ENCODE peak calls at places on chromosomes 7 and 10, in eight cellular contexts. M, X, Y, D, U, V, J and F are unnamed samples.

GRCh38 chr7:10156972-10157371 is 816.7 kb upstream of the PHF14 start:
- DNase-seq in D (no peak), V (no peak), Y (no peak), M (peak), U (peak), X (no peak), J (no peak), F (no peak)

GRCh38 chr7:27194002-27194352 is 5.9 kb downstream of the HOXA13 start:
- DNase-seq in U (no peak), Y (no peak), V (no peak), M (no peak), J (no peak), X (no peak), D (no peak), F (no peak)

GRCh38 chr7:50953820-50954219 is 171.1 kb upstream of the GRB10 start:
- DNase-seq in Y (no peak), D (no peak), J (peak), V (no peak), M (peak), X (no peak), U (peak), F (no peak)

GRCh38 chr10:74988055-74988773 is 123.2 kb upstream of the SAMD8 start:
- DNase-seq in D (peak), Y (no peak), J (no peak), M (no peak), X (no peak), V (no peak), U (no peak), F (no peak)

GRCh38 chr10:25177093-25177753 is 2.4 kb downstream of the GPR158 start:
- DNase-seq in X (no peak), D (no peak), V (no peak), J (no peak), M (no peak), U (no peak), Y (no peak), F (no peak)

GRCh38 chr7:101125989-101126650 is 784 bp upstream of the SERPINE1 start:
- DNase-seq in Y (peak), J (no peak), U (peak), V (peak), M (peak), X (peak), D (peak), F (peak)

GRCh38 chr10:104349623-104350142 is 4.0 kb upstream of the CFAP58 start:
- DNase-seq in M (peak), J (no peak), X (no peak), V (peak), D (peak), U (no peak), Y (no peak), F (no peak)

GRCh38 chr10:6050801-6051445 is 11.2 kb downstream of the IL2RA start:
- DNase-seq in J (peak), D (peak), Y (peak), U (peak), X (peak), M (peak), V (peak), F (peak)

GRCh38 chr10:90857635-90858488 is at the start of gene HTR7:
- DNase-seq in X (peak), U (peak), M (peak), J (no peak), V (peak), D (peak), Y (peak), F (peak)

GRCh38 chr7:103695496-103695895 is 249.5 kb upstream of the SLC26A5 start:
- DNase-seq in M (no peak), U (no peak), Y (no peak), X (no peak), J (no peak), V (no peak), D (no peak), F (no peak)

GRCh38 chr7:36119005-36119711 is 33.9 kb upstream of the EEPD1 start:
- DNase-seq in V (peak), Y (no peak), D (peak), X (peak), J (peak), M (peak), U (peak), F (no peak)

GRCh38 chr7:116957874-116958273 is 4.6 kb downstream of the ST7 start:
- DNase-seq in D (no peak), U (no peak), X (no peak), J (no peak), M (no peak), Y (no peak), V (no peak), F (no peak)

GRCh38 chr7:91240546-91240945 is 23.7 kb upstream of the FZD1 start:
- DNase-seq in V (no peak), D (peak), U (no peak), M (no peak), X (no peak), J (no peak), Y (no peak), F (no peak)

GRCh38 chr10:127115086-127115485 is 81.3 kb downstream of the INSYN2A start:
- DNase-seq in M (no peak), Y (no peak), D (no peak), U (no peak), X (no peak), J (no peak), V (no peak), F (no peak)

GRCh38 chr7:148712610-148713330 is 14.1 kb downstream of the CUL1 start:
- DNase-seq in U (no peak), J (no peak), M (no peak), Y (no peak), V (no peak), X (no peak), D (peak), F (no peak)

GRCh38 chr10:127236266-127236665 is 39.9 kb upstream of the INSYN2A start:
- DNase-seq in M (no peak), V (no peak), Y (no peak), D (no peak), U (no peak), J (no peak), X (no peak), F (no peak)

GRCh38 chr7:98203261-98203963 is 7.8 kb upstream of the BHLHA15 start:
- DNase-seq in X (no peak), D (no peak), M (no peak), Y (no peak), V (no peak), J (no peak), U (no peak), F (no peak)

GRCh38 chr10:49056356-49056755 is 59.0 kb downstream of the VSTM4 start:
- DNase-seq in V (no peak), M (no peak), J (no peak), D (peak), Y (no peak), U (no peak), X (no peak), F (no peak)

GRCh38 chr10:33422779-33423520 is 88.5 kb upstream of the NRP1 start:
- DNase-seq in U (no peak), J (no peak), D (peak), V (no peak), X (no peak), Y (no peak), M (peak), F (no peak)

GRCh38 chr10:75191821-75192568 is 18.6 kb upstream of the VDAC2 start:
- DNase-seq in D (peak), V (peak), M (peak), Y (peak), X (peak), U (peak), J (no peak), F (peak)

DNA sequence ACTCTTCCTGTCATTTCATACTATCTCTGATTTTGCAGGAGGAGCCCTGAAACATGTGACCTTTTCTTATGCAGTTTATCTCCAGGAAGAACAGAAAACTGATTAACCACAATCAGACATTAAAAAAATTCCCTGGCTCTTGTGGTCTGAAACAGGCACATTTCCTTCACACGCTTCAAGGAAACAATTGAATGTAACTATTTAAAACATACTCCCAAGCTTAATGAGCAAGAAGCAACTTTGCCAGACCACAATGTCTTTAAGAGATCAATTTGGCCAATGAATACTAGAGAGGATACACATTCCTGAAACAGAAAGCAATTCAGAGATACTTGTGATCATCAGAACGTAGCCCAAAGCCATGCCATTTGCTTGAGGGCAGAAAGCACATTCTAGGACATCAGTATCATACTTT is 65.8 kb downstream of the PIP4K2A start:
- DNase-seq in J (no peak), X (no peak), M (no peak), V (no peak), D (peak), Y (no peak), U (no peak), F (no peak)
- H3K4me3 ChIP-seq in J (no peak), X (no peak), M (no peak), V (no peak), D (no peak), Y (no peak), U (no peak), F (no peak)

GRCh38 chr7:607938-608337 is 88.3 kb upstream of the PDGFA start:
- DNase-seq in U (no peak), V (no peak), D (no peak), Y (peak), X (no peak), J (no peak), M (no peak), F (peak)

GRCh38 chr7:608361-608760 is 88.7 kb upstream of the PDGFA start:
- DNase-seq in Y (peak), V (no peak), U (no peak), J (no peak), X (no peak), M (no peak), D (no peak), F (no peak)

GRCh38 chr7:604884-605531 is 85.4 kb upstream of the PDGFA start:
- DNase-seq in M (peak), J (no peak), U (no peak), Y (peak), D (no peak), X (peak), V (no peak), F (peak)

GRCh38 chr7:604038-604883 is 84.6 kb upstream of the PDGFA start:
- DNase-seq in D (no peak), M (peak), X (peak), V (peak), Y (peak), J (no peak), U (peak), F (peak)

GRCh38 chr7:605661-606450 is 86.2 kb upstream of the PDGFA start:
- DNase-seq in M (no peak), D (no peak), J (no peak), U (no peak), Y (peak), X (no peak), V (no peak), F (peak)
- H3K4me3 ChIP-seq in M (no peak), D (no peak), J (no peak), U (no peak), Y (no peak), X (no peak), V (no peak), F (no peak)

DNA sequence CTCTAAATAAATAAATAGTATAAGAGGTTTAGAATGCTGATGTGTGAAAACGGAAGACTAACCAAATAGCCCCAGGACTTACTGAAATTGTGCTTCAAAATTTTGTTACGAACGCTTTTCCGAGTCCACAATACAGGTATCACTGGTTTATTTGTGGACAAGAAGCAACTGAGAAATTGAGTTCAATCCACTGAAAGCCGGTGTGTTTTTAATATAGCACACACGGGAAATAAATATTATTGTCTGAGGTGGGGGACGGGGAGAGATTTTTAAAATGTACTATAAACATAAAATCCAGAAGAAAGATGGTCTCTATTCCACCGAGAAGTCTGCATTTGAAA is 598 bp downstream of the SLC16A12 start:
- DNase-seq in Y (no peak), X (no peak), U (no peak), D (no peak), J (no peak), V (no peak), M (no peak), F (no peak)
- H3K4me3 ChIP-seq in Y (no peak), X (peak), U (peak), D (no peak), J (peak), V (no peak), M (peak), F (no peak)

DNA sequence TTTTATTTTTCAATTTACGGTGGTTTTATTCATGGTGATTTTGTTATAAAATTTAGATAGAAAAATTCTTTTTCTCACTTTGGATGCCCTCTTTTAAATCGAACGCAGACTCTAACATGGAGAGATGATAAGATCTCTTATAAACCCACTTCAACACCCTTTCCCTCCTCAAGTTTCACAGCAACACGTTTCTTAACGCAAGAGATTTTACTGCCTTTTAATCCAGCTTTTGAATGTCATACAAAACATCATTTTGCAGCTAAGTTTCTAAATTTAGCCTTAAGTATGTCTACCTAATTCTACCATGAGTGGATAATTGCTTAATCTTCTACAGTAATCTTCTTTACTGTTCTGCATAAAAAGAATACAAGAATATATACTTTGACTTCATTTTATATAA is 70.0 kb downstream of the SEMA3C start:
- DNase-seq in U (no peak), J (no peak), M (no peak), Y (no peak), D (no peak), X (no peak), V (no peak), F (no peak)
- H3K4me3 ChIP-seq in U (no peak), J (no peak), M (no peak), Y (no peak), D (no peak), X (no peak), V (no peak), F (no peak)